ENCODE peak calls at places on chromosomes 7 and 10, in five cellular contexts. S, X, F, L and H are unnamed samples.

GRCh38 chr7:18494821-18495408 is 634 bp upstream of the HDAC9 start:
- DNase-seq in X (peak), L (no peak), F (no peak), S (no peak), H (no peak)

GRCh38 chr7:16921644-16922257 is 40.0 kb upstream of the AGR3 start:
- DNase-seq in X (no peak), F (no peak), S (no peak), L (no peak), H (no peak)

GRCh38 chr10:105347487-105347886 is 706.4 kb downstream of the SORCS3 start:
- DNase-seq in X (no peak), S (peak), L (no peak), F (no peak), H (no peak)

GRCh38 chr7:80481196-80481884 is 30.5 kb downstream of the GNAT3 start:
- DNase-seq in S (peak), L (no peak), X (no peak), F (no peak), H (no peak)

GRCh38 chr7:143258830-143259229 is 4.4 kb upstream of the GSTK1 start:
- DNase-seq in X (peak), L (no peak), F (no peak), S (no peak), H (no peak)

GRCh38 chr10:121886997-121887622 is 40.7 kb downstream of the ATE1 start:
- DNase-seq in S (peak), F (peak), L (peak), X (peak), H (peak)

GRCh38 chr7:156829669-156830336 is 63.2 kb downstream of the LMBR1 start:
- DNase-seq in F (no peak), L (no peak), S (peak), X (no peak), H (no peak)

GRCh38 chr10:126160571-126160970 is 227.7 kb downstream of the ADAM12 start:
- DNase-seq in L (no peak), S (no peak), X (no peak), F (no peak), H (no peak)

GRCh38 chr10:31808258-31809218 is 120.1 kb downstream of the ARHGAP12 start:
- DNase-seq in X (peak), L (no peak), F (peak), S (no peak), H (peak)

GRCh38 chr10:119090026-119090808 is 9.6 kb upstream of the EIF3A start:
- DNase-seq in X (peak), L (no peak), F (no peak), S (no peak), H (no peak)

GRCh38 chr10:70652761-70653657 is 19.3 kb upstream of the ADAMTS14 start:
- DNase-seq in S (peak), X (peak), F (no peak), L (peak), H (peak)

GRCh38 chr7:77537595-77538185 is 595 bp downstream of the PTPN12 start:
- DNase-seq in X (peak), L (peak), F (peak), S (peak), H (no peak)

GRCh38 chr7:77538186-77538907 is 1.3 kb downstream of the PTPN12 start:
- DNase-seq in S (peak), L (peak), F (peak), X (peak), H (peak)

GRCh38 chr7:77536017-77536412 is 1.1 kb upstream of the PTPN12 start:
- DNase-seq in S (no peak), F (no peak), L (no peak), X (no peak), H (no peak)

GRCh38 chr7:77537136-77537594 is at the start of gene PTPN12:
- DNase-seq in S (no peak), F (no peak), L (no peak), X (no peak), H (no peak)

GRCh38 chr7:77536413-77537135 is 521 bp upstream of the PTPN12 start:
- DNase-seq in X (peak), L (peak), F (peak), S (peak), H (peak)
- TF ChIP-seq CTCF in X (no peak), L (no peak), F (no peak), S (no peak), H (no peak)

GRCh38 chr10:94042814-94043175 is 49.1 kb downstream of the PLCE1 start:
- DNase-seq in F (no peak), S (no peak), X (no peak), L (no peak), H (no peak)

GRCh38 chr10:94043431-94043990 is 49.8 kb downstream of the PLCE1 start:
- DNase-seq in F (no peak), X (no peak), S (no peak), L (no peak), H (no peak)

GRCh38 chr10:94038024-94038423 is 44.3 kb downstream of the PLCE1 start:
- DNase-seq in X (no peak), L (no peak), F (no peak), S (peak), H (no peak)

GRCh38 chr10:94046152-94046551 is 52.4 kb downstream of the PLCE1 start:
- DNase-seq in S (no peak), F (no peak), L (no peak), X (no peak), H (no peak)

GRCh38 chr10:94042001-94042813 is 48.5 kb downstream of the PLCE1 start:
- DNase-seq in X (peak), F (no peak), S (peak), L (no peak), H (peak)
- TF ChIP-seq CTCF in X (no peak), F (no peak), S (no peak), L (no peak), H (peak)

GRCh38 chr7:66841898-66842297 is 79.1 kb upstream of the TMEM248 start:
- DNase-seq in L (no peak), F (no peak), X (no peak), S (no peak), H (no peak)

GRCh38 chr7:66845382-66846095 is 75.5 kb upstream of the TMEM248 start:
- DNase-seq in F (no peak), S (no peak), X (no peak), L (peak), H (no peak)

GRCh38 chr7:66847879-66848810 is 72.9 kb upstream of the TMEM248 start:
- DNase-seq in L (no peak), S (peak), X (no peak), F (no peak), H (peak)

GRCh38 chr7:66840316-66840715 is 80.7 kb upstream of the TMEM248 start:
- DNase-seq in F (no peak), S (no peak), X (no peak), L (no peak), H (no peak)

GRCh38 chr7:66844552-66845381 is 76.3 kb upstream of the TMEM248 start:
- DNase-seq in X (peak), F (peak), S (peak), L (peak), H (peak)
- TF ChIP-seq CTCF in X (peak), F (no peak), S (no peak), L (no peak), H (no peak)

DNA sequence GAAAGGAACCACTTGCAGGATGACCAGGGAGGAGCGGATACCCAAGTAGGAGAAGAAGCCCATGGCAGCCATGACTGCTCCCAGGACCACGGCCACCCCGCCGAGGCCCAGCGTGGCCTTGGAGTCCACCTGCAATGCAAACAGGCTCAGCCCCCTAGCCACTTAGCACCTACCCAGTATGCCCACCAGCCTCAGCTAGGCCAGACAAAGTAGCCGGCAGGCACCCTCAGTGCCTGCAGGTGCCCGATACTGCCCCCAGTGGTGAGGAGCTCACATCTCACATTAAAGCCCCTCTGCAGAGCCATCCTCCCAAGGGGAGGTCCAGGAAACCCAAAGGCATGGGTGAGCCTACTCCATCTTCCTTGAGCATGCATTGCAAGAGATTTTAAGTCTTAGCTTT is 6.6 kb downstream of the NPC1L1 start:
- DNase-seq in X (peak), F (peak), S (peak), L (no peak), H (no peak)
- TF ChIP-seq CTCF in X (peak), F (peak), S (no peak), L (peak), H (peak)